ENCODE peak calls at places on chromosomes 16 and 17, in eight cellular contexts. W is lower leg skin, G is IMR-90, F is HCT116, I is H54, E is K562, M is A549, C is heart left ventricle. V is an unnamed sample.

GRCh38 chr17:9905902-9906301 is 831 bp upstream of the RCVRN start:
- DNase-seq in C (no peak), I (peak; percentile 32), F (peak; percentile 26), W (no peak), G (no peak), M (peak; percentile 64), E (peak; percentile 70), V (peak; percentile 22)

GRCh38 chr17:46942441-46943217 is 19.7 kb downstream of the GOSR2 start:
- DNase-seq in M (peak; percentile 77), E (peak; percentile 81), C (peak; percentile 65), W (no peak), F (peak; percentile 55), I (peak; percentile 84), G (peak; percentile 75), V (peak; percentile 60)

GRCh38 chr17:74466111-74466784 is at the start of gene CD300A:
- DNase-seq in I (no peak), W (peak; percentile 55), M (no peak), C (no peak), E (no peak), G (no peak), F (no peak), V (no peak)

GRCh38 chr16:24906199-24906808 is 60.5 kb downstream of the SLC5A11 start:
- DNase-seq in C (no peak), E (no peak), M (peak; percentile 35), I (no peak), G (peak; percentile 26), F (peak; percentile 19), W (no peak), V (peak; percentile 32)

GRCh38 chr17:2551928-2552327 is 40.2 kb upstream of the METTL16 start:
- DNase-seq in C (no peak), M (no peak), G (no peak), F (no peak), E (no peak), I (no peak), W (no peak), V (no peak)

GRCh38 chr16:77692612-77693011 is 29.7 kb upstream of the NUDT7 start:
- DNase-seq in C (no peak), W (no peak), M (no peak), I (no peak), F (no peak), E (no peak), G (no peak), V (no peak)

GRCh38 chr17:56292628-56293027 is 139.4 kb downstream of the ANKFN1 start:
- DNase-seq in G (no peak), I (no peak), W (no peak), M (no peak), C (no peak), F (no peak), E (no peak), V (no peak)

GRCh38 chr17:29010586-29010985 is 4.8 kb upstream of the SEZ6 start:
- DNase-seq in F (no peak), E (no peak), G (no peak), M (no peak), C (no peak), I (no peak), W (no peak), V (no peak)

GRCh38 chr16:67860589-67861398 is 12.1 kb upstream of the EDC4 start:
- DNase-seq in W (no peak), F (no peak), E (no peak), M (peak; percentile 44), I (no peak), G (peak; percentile 64), C (no peak), V (peak; percentile 46)

GRCh38 chr16:64745275-64745674 is 376.6 kb downstream of the CDH11 start:
- DNase-seq in F (no peak), G (peak; percentile 3), I (no peak), W (no peak), M (no peak), E (no peak), C (no peak), V (no peak)

GRCh38 chr16:48317614-48318013 is 67.6 kb downstream of the SIAH1 start:
- DNase-seq in M (peak; percentile 33), C (no peak), G (peak; percentile 76), F (peak; percentile 10), E (no peak), W (no peak), I (no peak), V (no peak)

DNA sequence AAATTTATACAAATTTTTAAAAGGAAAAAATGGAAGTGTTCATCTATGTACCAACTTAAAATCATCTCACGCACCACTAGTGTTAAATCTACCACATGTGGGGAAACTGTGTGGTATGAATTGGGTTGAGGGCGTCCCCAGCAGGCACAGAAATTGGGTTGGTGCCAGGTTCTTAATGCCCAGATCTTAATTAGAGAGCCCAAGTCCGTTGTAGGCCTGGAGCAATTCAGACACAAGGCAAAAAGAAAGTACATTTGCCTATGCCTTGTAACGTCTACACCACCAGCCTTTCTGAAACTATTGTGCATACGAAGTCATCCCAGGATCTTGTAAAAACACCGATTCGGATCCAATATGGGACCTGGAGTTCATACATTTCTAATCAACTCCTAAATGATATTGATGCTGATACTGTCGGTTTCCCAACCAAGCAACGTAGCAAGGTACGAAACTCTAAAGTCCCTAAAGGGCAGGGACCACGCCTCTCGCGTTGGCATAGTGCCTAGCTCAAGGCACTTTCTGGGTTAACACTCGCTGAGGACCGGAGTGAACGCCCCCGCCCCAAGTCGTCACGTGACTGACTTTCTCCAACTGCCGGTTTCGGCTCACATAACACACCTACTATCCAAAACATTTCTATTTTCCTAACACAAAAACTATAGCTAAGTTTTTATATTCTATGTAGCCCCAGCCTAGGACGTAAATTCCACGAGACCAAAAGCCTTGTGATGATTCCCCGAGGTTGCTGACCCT is 945 bp upstream of the UQCRC2 start:
- DNase-seq in M (peak; percentile 78), W (peak; percentile 69), I (peak; percentile 31), E (peak; percentile 73), G (peak; percentile 61), C (peak; percentile 59), F (peak; percentile 66), V (peak; percentile 94)
- TF ChIP-seq POLR2A in M (no peak), W (no peak), I (no peak), E (no peak), G (no peak), C (no peak), F (no peak), V (no peak)

DNA sequence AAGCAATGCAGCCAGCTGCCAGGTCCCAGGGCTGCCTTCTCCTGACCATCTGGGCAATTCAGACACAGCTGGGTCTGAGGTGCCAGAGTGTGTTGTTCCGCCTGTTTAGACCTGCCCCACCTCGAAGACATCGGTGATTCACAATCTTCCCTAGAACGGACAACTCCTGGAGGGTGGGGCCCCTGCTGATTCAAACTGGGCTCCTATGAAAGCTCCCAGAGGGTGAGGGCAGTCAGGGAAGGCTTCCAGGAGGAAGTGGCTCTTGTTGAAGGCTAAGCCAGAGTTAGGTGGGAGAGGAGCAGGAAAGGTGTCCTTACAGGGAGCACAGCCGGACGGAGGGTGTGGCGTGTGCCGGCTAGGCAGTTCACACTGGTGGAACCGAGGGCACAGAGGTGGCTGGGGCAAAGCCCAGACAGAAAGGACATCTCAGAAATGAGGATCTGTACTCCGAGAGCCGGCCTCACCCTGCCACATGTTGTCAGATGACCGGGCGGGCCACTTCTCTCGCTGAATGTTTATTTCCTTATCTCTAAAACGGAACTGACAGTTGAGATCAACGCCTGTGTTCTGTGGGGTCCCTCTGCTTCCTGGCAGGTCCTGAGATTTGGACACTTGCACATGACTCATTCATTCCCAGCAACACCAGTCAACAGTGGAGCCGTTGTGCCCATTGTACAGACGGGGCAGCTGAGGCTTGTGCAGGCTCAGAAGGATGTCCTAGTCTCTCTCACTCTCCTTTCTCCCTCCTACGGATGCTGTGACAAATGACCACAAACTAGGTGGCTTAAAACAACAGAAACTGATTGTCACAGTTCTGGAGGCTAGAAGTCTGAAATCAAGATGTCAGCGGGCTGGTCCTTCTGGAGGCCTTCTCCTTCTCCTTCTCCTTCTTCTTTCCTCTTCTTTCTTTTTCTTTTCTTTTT is 26.9 kb upstream of the LITAF start:
- DNase-seq in E (peak; percentile 67), G (no peak), M (no peak), C (peak; percentile 43), I (no peak), F (no peak), W (peak; percentile 72), V (peak; percentile 84)
- TF ChIP-seq POLR2A in E (no peak), G (no peak), M (no peak), C (no peak), I (no peak), F (no peak), W (no peak), V (peak; percentile 69)

DNA sequence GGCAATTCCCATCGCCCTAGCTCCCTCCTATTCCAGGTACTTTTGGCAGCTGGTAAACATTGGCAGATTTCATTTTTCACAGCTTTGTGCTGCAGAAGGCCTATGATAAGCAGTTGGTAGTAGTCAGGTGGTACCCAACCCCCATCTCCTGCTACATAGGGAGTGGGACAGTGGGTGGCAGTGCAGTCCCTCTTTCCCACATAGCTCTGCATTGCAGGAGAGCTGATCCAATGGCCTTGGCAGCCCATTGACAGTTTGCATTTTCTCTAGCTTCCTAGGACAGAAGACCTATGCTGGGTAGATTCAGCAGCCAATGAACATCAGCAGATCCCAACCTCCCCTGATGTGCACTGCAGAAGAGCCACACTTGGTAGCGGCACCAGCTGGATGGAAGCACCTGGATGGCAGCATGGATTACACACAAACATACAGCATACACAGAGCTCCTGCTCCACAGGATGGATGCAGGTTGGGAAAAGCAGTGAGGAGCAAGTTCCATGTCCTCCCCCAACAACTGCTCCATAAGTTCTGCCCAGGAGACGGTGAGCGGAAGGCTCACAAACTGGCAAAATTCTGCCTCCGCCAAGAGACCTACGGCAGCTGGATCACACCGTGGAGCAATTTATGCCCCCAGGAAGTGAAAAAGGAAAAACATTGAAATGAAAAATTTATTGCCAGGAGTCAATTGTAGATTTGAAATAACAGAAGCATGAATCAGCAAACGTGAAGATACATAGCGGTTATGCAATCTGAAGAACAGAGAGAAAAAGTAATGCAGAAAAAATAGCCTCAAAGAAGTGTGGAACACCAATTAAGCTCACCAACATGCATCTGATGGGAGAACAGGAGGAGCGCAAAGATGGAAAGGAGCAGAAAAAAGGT is 95.7 kb downstream of the CACNG1 start:
- DNase-seq in F (no peak), G (peak; percentile 42), W (no peak), C (no peak), E (no peak), M (peak; percentile 31), I (peak; percentile 16), V (peak; percentile 20)
- TF ChIP-seq POLR2A in F (no peak), G (no peak), W (no peak), C (no peak), E (no peak), M (no peak), I (no peak), V (no peak)

DNA sequence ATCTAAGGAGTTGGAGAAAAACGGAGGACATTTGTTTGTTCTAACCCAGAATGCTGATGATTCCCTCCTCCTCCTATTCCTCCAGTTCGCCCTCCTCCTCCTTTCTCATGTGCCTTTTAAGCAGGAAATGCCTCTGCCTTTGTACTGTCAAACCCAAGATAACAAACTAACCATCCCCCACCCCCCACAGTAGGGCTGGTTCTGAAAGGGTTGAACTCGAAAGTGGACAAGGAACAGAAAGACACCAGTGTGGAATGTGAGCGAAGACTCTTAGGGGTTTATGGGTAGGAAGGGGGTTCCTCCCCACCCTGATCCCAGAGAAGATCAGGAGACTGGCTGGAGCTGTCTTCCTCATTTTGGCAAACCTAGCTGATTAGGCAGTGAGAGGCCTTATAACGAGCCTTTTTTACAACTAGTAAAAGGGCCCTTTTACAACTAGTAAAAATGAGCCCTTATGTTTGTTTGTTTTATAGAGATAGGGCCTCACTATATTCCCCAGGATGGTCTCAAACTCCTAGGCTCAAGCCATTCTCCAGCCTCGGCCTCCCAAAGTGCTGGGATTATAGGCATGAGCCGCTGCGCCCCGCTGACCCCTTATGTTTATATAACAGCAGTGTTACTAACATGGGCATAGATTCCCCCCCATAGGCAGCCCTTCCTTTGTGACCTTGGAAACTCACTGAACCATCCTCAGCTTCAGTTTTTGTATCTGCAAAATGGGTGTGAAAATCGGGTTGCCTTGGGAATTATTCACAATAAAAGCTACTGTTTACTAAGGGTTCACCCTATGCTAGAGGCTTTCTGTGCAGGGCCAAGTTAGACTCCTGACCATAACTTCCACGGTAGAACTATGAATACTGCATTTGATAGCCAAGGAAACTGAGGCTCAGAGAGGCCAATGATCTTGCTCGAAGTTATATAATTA is 1.1 kb downstream of the CHD9 start:
- DNase-seq in E (peak; percentile 59), W (peak; percentile 47), I (peak; percentile 19), F (no peak), C (peak; percentile 56), G (peak; percentile 72), M (peak; percentile 51), V (peak; percentile 66)
- TF ChIP-seq POLR2A in E (peak; percentile 77), W (no peak), I (peak; percentile 28), F (no peak), C (no peak), G (no peak), M (no peak), V (no peak)